ENCODE peak calls at places on chromosomes 12 and 14, in six cellular contexts. T is substantia nigra, K is pancreas, M is tibial artery, E is LHCN-M2, B is Right ventricle myocardium superior. J is an unnamed sample.
A peak's percentile ranks its signal among the peaks of the same experiment; 100 is the strongest.

GRCh38 chr12:116595186-116595585 is 36.0 kb downstream of the MAP1LC3B2 start:
- DNase-seq in T (no peak), K (no peak), M (peak; percentile 49), E (no peak), B (no peak), J (no peak)

GRCh38 chr12:46788247-46788887 is 37.4 kb downstream of the SLC38A4 start:
- DNase-seq in T (no peak), K (no peak), M (no peak), E (peak; percentile 88), B (no peak), J (no peak)

GRCh38 chr14:79056879-79057278 is 886.7 kb downstream of the NRXN3 start:
- DNase-seq in T (no peak), K (no peak), M (no peak), E (peak; percentile 45), B (no peak), J (no peak)

GRCh38 chr12:54294152-54294913 is 6.5 kb downstream of the NFE2 start:
- DNase-seq in T (peak; percentile 55), K (peak; percentile 76), M (peak; percentile 38), E (peak; percentile 38), B (peak; percentile 69), J (peak; percentile 59)

GRCh38 chr12:15880721-15881120 is 1.5 kb upstream of the STRAP start:
- DNase-seq in T (no peak), K (no peak), M (no peak), E (no peak), B (no peak), J (no peak)

GRCh38 chr14:73239463-73240241 is 2.3 kb downstream of the PAPLN start:
- DNase-seq in T (peak; percentile 8), K (no peak), M (peak; percentile 77), E (peak; percentile 33), B (peak; percentile 78), J (no peak)

GRCh38 chr14:73795974-73796373 is 55.7 kb upstream of the PTGR2 start:
- DNase-seq in T (no peak), K (no peak), M (no peak), E (peak; percentile 72), B (no peak), J (peak; percentile 88)

GRCh38 chr14:74843653-74844052 is 32.3 kb downstream of the PROX2 start:
- DNase-seq in T (no peak), K (no peak), M (no peak), E (peak; percentile 41), B (no peak), J (no peak)

GRCh38 chr12:110941391-110941790 is 21.0 kb upstream of the MYL2 start:
- DNase-seq in T (no peak), K (no peak), M (no peak), E (no peak), B (no peak), J (no peak)